ENCODE peak calls at places on chromosomes 3 and 15, in seven cellular contexts. Y is nephron progenitor cell, M is kidney, G is left ventricle myocardium inferior, C is glutamatergic neuron, E is brain microvascular endothelial cell, F is A549. D is an unnamed sample.

GRCh38 chr15:29012097-29012496 is 126.3 kb downstream of the APBA2 start:
- DNase-seq in E (no peak), C (no peak), M (no peak), F (no peak), G (no peak), Y (no peak), D (no peak)

GRCh38 chr3:22263042-22263441 is 512.0 kb upstream of the ZNF385D start:
- DNase-seq in G (no peak), E (peak), F (no peak), M (no peak), C (no peak), Y (no peak), D (no peak)

GRCh38 chr3:174436367-174436766 is 422.8 kb upstream of the NAALADL2 start:
- DNase-seq in F (no peak), Y (no peak), G (no peak), M (no peak), C (no peak), E (no peak), D (no peak)

GRCh38 chr3:117846238-117846637 is 1136.7 kb downstream of the TUSC7 start:
- DNase-seq in G (no peak), M (no peak), Y (no peak), E (no peak), C (no peak), F (no peak), D (no peak)

GRCh38 chr15:99961011-99961441 is 227.8 kb upstream of the LYSMD4 start:
- DNase-seq in C (no peak), Y (no peak), E (peak), M (no peak), G (no peak), F (peak), D (no peak)

GRCh38 chr15:41116872-41117242 is 777 bp upstream of the INO80 start:
- DNase-seq in M (no peak), F (no peak), C (no peak), E (no peak), Y (no peak), G (no peak), D (no peak)

GRCh38 chr15:39939487-39940452 is 5.9 kb downstream of the EIF2AK4 start:
- DNase-seq in C (no peak), F (no peak), E (no peak), G (peak), M (no peak), Y (no peak), D (no peak)

GRCh38 chr3:155241559-155241958 is 51.9 kb downstream of the STRIT1 start:
- DNase-seq in E (no peak), M (no peak), C (no peak), F (no peak), G (no peak), Y (no peak), D (peak)

GRCh38 chr3:181103605-181104004 is 114.1 kb upstream of the DNAJC19 start:
- DNase-seq in G (no peak), E (no peak), C (no peak), Y (peak), F (peak), M (no peak), D (no peak)

GRCh38 chr3:15512173-15512572 is 9.3 kb downstream of the COLQ start:
- DNase-seq in M (no peak), Y (no peak), F (no peak), G (peak), C (no peak), E (no peak), D (no peak)

GRCh38 chr3:79297242-79297641 is 470.6 kb downstream of the ROBO1 start:
- DNase-seq in M (no peak), Y (no peak), C (no peak), F (peak), E (peak), G (no peak), D (no peak)

GRCh38 chr3:67655364-67656121 is 1.1 kb upstream of the SUCLG2 start:
- DNase-seq in C (no peak), M (peak), F (peak), E (peak), G (no peak), Y (no peak), D (no peak)

GRCh38 chr15:51677453-51677852 is 3.9 kb upstream of the SCG3 start:
- DNase-seq in C (no peak), G (no peak), F (no peak), M (no peak), Y (no peak), E (no peak), D (no peak)

GRCh38 chr3:113697192-113698090 is 999 bp upstream of the USF3 start:
- DNase-seq in G (no peak), M (no peak), C (peak), Y (peak), F (no peak), E (no peak), D (no peak)

GRCh38 chr15:88652456-88653199 is 13.8 kb downstream of the ISG20 start:
- DNase-seq in E (no peak), F (no peak), Y (no peak), M (no peak), G (no peak), C (no peak), D (no peak)

GRCh38 chr15:92000709-92001108 is 147.2 kb downstream of the SLCO3A1 start:
- DNase-seq in C (peak), M (no peak), G (no peak), E (no peak), Y (no peak), F (no peak), D (no peak)

GRCh38 chr15:80404057-80404718 is at the start of gene ARNT2:
- DNase-seq in M (peak), G (peak), Y (peak), C (peak), E (no peak), F (peak), D (peak)

GRCh38 chr3:25033407-25034029 is 394.5 kb upstream of the RARB start:
- DNase-seq in Y (peak), M (no peak), C (peak), F (peak), G (peak), E (no peak), D (peak)

GRCh38 chr3:3798641-3799113 is 554 bp upstream of the LRRN1 start:
- DNase-seq in M (no peak), F (no peak), E (no peak), Y (peak), C (peak), G (no peak), D (no peak)

GRCh38 chr15:56987286-56987685 is 68.8 kb downstream of the TCF12 start:
- DNase-seq in G (no peak), F (no peak), Y (no peak), C (no peak), M (no peak), E (no peak), D (no peak)

GRCh38 chr15:70856884-70857546 is 3.1 kb upstream of the LARP6 start:
- DNase-seq in M (peak), Y (no peak), E (peak), C (no peak), G (peak), F (peak), D (no peak)

GRCh38 chr15:89023311-89023961 is 64.8 kb upstream of the ABHD2 start:
- DNase-seq in C (no peak), Y (no peak), E (no peak), F (no peak), M (no peak), G (no peak), D (no peak)

GRCh38 chr3:147368561-147369151 is 37.7 kb downstream of the ZIC4 start:
- DNase-seq in E (no peak), C (no peak), Y (no peak), M (no peak), G (no peak), F (no peak), D (no peak)

GRCh38 chr3:147655236-147655635 is 246.1 kb downstream of the ZIC1 start:
- DNase-seq in E (peak), Y (no peak), F (no peak), C (no peak), M (no peak), G (no peak), D (no peak)

GRCh38 chr3:8301977-8302589 is 199.5 kb upstream of the LMCD1 start:
- DNase-seq in E (peak), M (no peak), G (no peak), C (no peak), Y (no peak), F (peak), D (no peak)

GRCh38 chr3:123294296-123294938 is 92.7 kb downstream of the SEC22A start:
- DNase-seq in E (no peak), Y (no peak), G (no peak), M (no peak), C (no peak), F (no peak), D (no peak)

GRCh38 chr3:8069471-8069870 is 432.2 kb upstream of the LMCD1 start:
- DNase-seq in Y (no peak), G (no peak), M (no peak), F (no peak), E (no peak), C (no peak), D (no peak)

GRCh38 chr15:43133429-43134156 is at the start of gene TMEM62:
- DNase-seq in F (peak), C (peak), M (peak), G (peak), Y (peak), E (peak), D (peak)

GRCh38 chr15:72179950-72180581 is 17.5 kb downstream of the GRAMD2A start:
- DNase-seq in M (peak), C (peak), E (no peak), F (peak), Y (no peak), G (no peak), D (no peak)

GRCh38 chr3:31106204-31106603 is 211.7 kb upstream of the GADL1 start:
- DNase-seq in E (peak), Y (no peak), G (no peak), C (no peak), M (no peak), F (no peak), D (no peak)
- TF ChIP-seq CTCF in E (no peak), Y (no peak), G (no peak), C (no peak), M (no peak), F (no peak), D (no peak)

DNA sequence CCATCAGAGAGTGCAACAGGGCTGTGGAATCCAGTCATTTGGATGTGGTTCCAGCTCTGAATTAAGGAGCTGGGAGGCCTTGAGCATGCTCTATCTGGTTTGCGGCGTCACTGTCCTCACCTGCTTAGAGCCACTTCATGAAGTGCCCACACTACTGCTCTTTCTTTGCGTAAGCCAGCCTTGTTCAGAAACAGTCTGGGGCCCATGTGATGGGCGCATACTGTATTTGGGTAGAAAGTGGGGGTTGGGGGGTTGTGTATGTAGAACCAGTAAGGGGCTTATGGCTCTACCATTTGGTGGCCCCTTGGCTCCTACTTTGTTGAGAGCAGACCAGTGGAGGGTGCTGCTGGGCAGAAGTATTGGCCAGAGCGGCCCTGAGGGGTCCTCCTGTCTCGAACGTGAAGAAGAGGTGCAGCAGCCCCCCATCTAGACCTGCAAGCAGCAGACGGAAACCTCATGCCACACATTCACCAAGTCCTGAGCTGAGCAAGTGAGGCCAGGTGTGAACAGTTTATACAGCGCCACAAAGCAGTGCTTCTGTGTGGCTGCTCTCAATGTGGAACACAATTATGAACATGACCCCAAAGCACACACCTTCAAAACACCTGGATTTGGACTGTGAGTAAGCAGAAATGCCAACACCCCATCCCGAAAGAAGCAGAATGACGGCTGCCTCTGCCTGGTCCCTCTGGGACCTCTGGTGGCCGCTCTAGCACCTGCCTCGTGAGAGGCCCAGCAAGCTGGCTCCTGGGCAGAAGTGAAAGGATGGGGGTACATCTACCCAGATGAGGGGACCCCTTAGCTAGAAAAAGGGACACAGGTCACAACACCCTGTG is 26.6 kb downstream of the SRPRB start:
- DNase-seq in M (no peak), G (no peak), C (no peak), F (no peak), Y (no peak), E (no peak), D (no peak)
- TF ChIP-seq CTCF in M (no peak), G (peak), C (no peak), F (peak), Y (no peak), E (peak), D (no peak)

DNA sequence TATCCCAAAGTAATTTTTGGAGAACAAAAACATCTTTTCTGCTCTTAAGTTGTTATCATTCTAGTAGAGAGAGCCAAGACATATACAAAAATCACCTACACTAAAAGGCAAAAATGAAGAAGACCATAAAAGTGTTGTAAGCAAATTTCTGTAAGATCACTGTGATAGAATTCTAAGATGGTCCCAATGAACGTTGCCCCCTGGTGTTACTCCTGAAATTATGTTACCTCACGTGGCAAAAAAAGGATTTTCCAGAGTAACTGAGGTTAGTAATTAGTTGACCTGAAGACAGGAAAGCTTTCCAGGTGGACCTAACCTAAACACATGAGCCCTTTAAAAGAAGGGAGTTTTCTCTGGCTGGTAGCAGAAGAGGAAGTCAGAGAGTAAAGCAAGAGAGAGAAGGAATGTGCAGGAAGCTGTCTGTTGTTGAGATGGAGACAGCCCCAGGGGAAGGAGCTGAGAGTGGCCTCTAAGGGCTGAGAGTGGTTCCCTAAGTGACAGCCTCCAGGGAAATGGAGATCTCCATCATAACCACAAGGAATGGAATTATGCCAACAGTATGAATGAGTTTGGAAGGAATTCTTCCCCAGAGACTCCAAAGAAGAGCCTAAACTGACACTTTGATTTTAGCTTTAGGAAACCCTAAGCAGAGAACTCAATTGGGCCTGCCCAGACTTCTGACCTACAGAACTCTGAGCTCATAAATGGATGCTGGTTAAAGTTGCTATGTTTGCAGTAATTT is 205.9 kb downstream of the CD47 start:
- DNase-seq in E (no peak), C (no peak), Y (no peak), F (no peak), G (no peak), M (no peak), D (no peak)
- TF ChIP-seq CTCF in E (peak), C (no peak), Y (peak), F (no peak), G (no peak), M (no peak), D (peak)

DNA sequence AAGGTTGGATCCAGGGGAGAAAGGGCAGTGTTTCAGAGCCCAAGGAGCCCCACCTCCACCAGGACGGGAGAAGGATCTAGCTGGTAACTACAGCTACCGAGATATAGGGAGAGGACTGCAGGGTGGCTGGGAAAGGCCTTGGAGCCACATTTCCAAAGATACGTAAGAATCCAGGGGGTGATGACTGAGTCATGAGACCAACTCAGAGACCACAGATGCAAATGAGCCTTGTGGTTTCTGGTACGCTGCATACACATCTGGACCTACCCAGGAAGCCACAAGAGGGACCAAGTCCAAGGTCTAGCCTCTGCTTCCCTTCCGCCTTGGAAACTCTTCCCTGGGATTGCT is 13.5 kb downstream of the IGDCC4 start:
- DNase-seq in M (no peak), E (peak), G (no peak), F (no peak), Y (no peak), C (no peak), D (no peak)
- TF ChIP-seq CTCF in M (no peak), E (peak), G (no peak), F (no peak), Y (no peak), C (no peak), D (no peak)

DNA sequence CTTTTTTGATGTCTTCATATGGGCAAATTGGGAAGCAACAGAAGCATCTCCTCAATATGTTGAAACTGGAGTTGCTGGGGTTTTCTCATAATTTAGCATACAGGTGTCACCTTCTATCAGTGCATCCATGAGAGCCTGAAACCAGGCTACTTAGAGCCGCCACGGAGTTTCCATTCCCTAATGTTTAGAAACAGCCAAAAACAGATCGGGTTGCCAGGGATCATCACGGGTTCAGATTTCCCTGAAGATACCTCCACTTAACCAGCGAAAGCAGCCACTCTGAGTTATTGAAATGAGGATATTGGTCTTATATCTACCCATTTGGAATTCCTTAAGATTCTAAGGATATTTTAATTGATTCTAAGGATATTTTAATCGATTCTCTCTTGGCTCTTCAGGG is 14.5 kb downstream of the TERB2 start:
- DNase-seq in M (no peak), G (no peak), Y (no peak), E (no peak), F (no peak), C (no peak), D (no peak)
- TF ChIP-seq CTCF in M (no peak), G (no peak), Y (no peak), E (no peak), F (no peak), C (no peak), D (no peak)

D was measured in D721Med.